ENCODE peak calls at places on chromosomes 5 and 9, in eight cellular contexts. V is brain microvascular endothelial cell, W is left ventricle myocardium inferior, X is Peyer's patch, F is stomach, A is HepG2, G is HFF-Myc, N is astrocyte. Z is an unnamed sample.

GRCh38 chr5:109374625-109375024 is 35.1 kb downstream of the PJA2 start:
- DNase-seq in V (no peak), W (no peak), X (no peak), F (no peak), A (no peak), G (no peak), N (no peak), Z (peak)

GRCh38 chr5:32708949-32709348 is 2.2 kb upstream of the NPR3 start:
- DNase-seq in V (no peak), W (no peak), X (no peak), F (no peak), A (no peak), G (no peak), N (no peak), Z (no peak)

GRCh38 chr5:124628251-124628650 is 118.2 kb downstream of the ZNF608 start:
- DNase-seq in V (no peak), W (no peak), X (no peak), F (no peak), A (no peak), G (no peak), N (no peak), Z (no peak)

GRCh38 chr5:76785493-76785892 is 33.3 kb upstream of the F2RL1 start:
- DNase-seq in V (peak), W (no peak), X (no peak), F (no peak), A (peak), G (no peak), N (peak), Z (no peak)

GRCh38 chr5:93401844-93402243 is 179.2 kb downstream of the NR2F1-AS1 start:
- DNase-seq in V (no peak), W (no peak), X (no peak), F (no peak), A (no peak), G (no peak), N (no peak), Z (no peak)

GRCh38 chr9:84357235-84357634 is 16.7 kb upstream of the SLC28A3 start:
- DNase-seq in V (peak), W (no peak), X (no peak), F (no peak), A (no peak), G (no peak), N (no peak), Z (no peak)

GRCh38 chr5:157665467-157666085 is 5.8 kb upstream of the C5orf52 start:
- DNase-seq in V (peak), W (no peak), X (no peak), F (no peak), A (peak), G (no peak), N (peak), Z (peak)

GRCh38 chr9:133982971-133983720 is 9.0 kb downstream of the VAV2 start:
- DNase-seq in V (no peak), W (peak), X (peak), F (no peak), A (no peak), G (no peak), N (no peak), Z (no peak)

GRCh38 chr5:109062669-109063068 is 315.0 kb downstream of the FER start:
- DNase-seq in V (no peak), W (no peak), X (no peak), F (no peak), A (no peak), G (no peak), N (peak), Z (peak)

GRCh38 chr9:113899205-113899604 is 23.1 kb downstream of the ZNF618 start:
- DNase-seq in V (no peak), W (no peak), X (no peak), F (no peak), A (no peak), G (no peak), N (no peak), Z (no peak)

GRCh38 chr5:94849821-94850736 is 231.6 kb downstream of the SLF1 start:
- DNase-seq in V (peak), W (no peak), X (no peak), F (no peak), A (peak), G (peak), N (peak), Z (peak)

GRCh38 chr5:164336906-164337305 is 831.5 kb downstream of the MAT2B start:
- DNase-seq in V (peak), W (no peak), X (no peak), F (no peak), A (no peak), G (no peak), N (peak), Z (peak)

GRCh38 chr9:107760469-107761242 is 271.1 kb upstream of the KLF4 start:
- DNase-seq in V (no peak), W (peak), X (no peak), F (no peak), A (no peak), G (no peak), N (no peak), Z (no peak)

GRCh38 chr5:172439785-172440480 is 14.4 kb downstream of the SH3PXD2B start:
- DNase-seq in V (no peak), W (peak), X (peak), F (no peak), A (no peak), G (no peak), N (no peak), Z (peak)

GRCh38 chr9:37037137-37037743 is 3.2 kb upstream of the PAX5 start:
- DNase-seq in V (no peak), W (no peak), X (no peak), F (no peak), A (no peak), G (no peak), N (no peak), Z (no peak)

GRCh38 chr5:96396878-96397277 is 36.2 kb downstream of the PCSK1 start:
- DNase-seq in V (no peak), W (no peak), X (no peak), F (no peak), A (no peak), G (no peak), N (no peak), Z (no peak)

GRCh38 chr5:172178301-172179031 is 9.6 kb downstream of the STK10 start:
- DNase-seq in V (no peak), W (no peak), X (no peak), F (peak), A (no peak), G (no peak), N (no peak), Z (no peak)

GRCh38 chr5:72106922-72107873 is at the start of gene MAP1B:
- DNase-seq in V (peak), W (peak), X (no peak), F (no peak), A (peak), G (no peak), N (peak), Z (peak)

GRCh38 chr5:83974151-83974822 is 253.6 kb upstream of the HAPLN1 start:
- DNase-seq in V (no peak), W (no peak), X (no peak), F (no peak), A (no peak), G (no peak), N (peak), Z (no peak)

GRCh38 chr9:9395539-9395938 is 1217.3 kb downstream of the PTPRD start:
- DNase-seq in V (no peak), W (no peak), X (no peak), F (no peak), A (no peak), G (no peak), N (no peak), Z (no peak)

GRCh38 chr5:77906806-77907205 is 130.7 kb upstream of the TBCA start:
- DNase-seq in V (no peak), W (no peak), X (no peak), F (no peak), A (no peak), G (no peak), N (peak), Z (peak)

GRCh38 chr5:137737349-137738256 is 1.7 kb upstream of the KLHL3 start:
- DNase-seq in V (peak), W (peak), X (no peak), F (peak), A (no peak), G (no peak), N (peak), Z (peak)

GRCh38 chr9:133141833-133142594 is 21.0 kb upstream of the RALGDS start:
- DNase-seq in V (no peak), W (peak), X (peak), F (peak), A (no peak), G (no peak), N (no peak), Z (no peak)

GRCh38 chr9:128411373-128412119 is 9.1 kb upstream of the CERCAM start:
- DNase-seq in V (no peak), W (no peak), X (no peak), F (no peak), A (no peak), G (no peak), N (no peak), Z (no peak)

GRCh38 chr9:100474082-100474949 is 1.4 kb downstream of the TMEFF1 start:
- DNase-seq in V (no peak), W (no peak), X (no peak), F (no peak), A (no peak), G (no peak), N (no peak), Z (no peak)

GRCh38 chr5:133050500-133050899 is 1.3 kb upstream of the HSPA4 start:
- DNase-seq in V (no peak), W (no peak), X (no peak), F (no peak), A (no peak), G (no peak), N (no peak), Z (no peak)

GRCh38 chr5:40681351-40682311 is 1.9 kb downstream of the PTGER4 start:
- DNase-seq in V (peak), W (peak), X (peak), F (peak), A (no peak), G (no peak), N (no peak), Z (peak)

GRCh38 chr9:125580701-125581286 is 126.2 kb downstream of the MAPKAP1 start:
- DNase-seq in V (no peak), W (no peak), X (no peak), F (no peak), A (no peak), G (no peak), N (no peak), Z (no peak)

GRCh38 chr9:125160750-125161149 is 17.4 kb upstream of the SCAI start:
- DNase-seq in V (no peak), W (no peak), X (no peak), F (no peak), A (no peak), G (no peak), N (no peak), Z (no peak)

GRCh38 chr5:31809037-31809910 is 170.3 kb downstream of the PDZD2 start:
- DNase-seq in V (peak), W (peak), X (peak), F (peak), A (peak), G (peak), N (peak), Z (peak)

GRCh38 chr5:29389993-29390392 is 1803.5 kb upstream of the CDH6 start:
- DNase-seq in V (no peak), W (no peak), X (no peak), F (no peak), A (no peak), G (no peak), N (no peak), Z (no peak)

GRCh38 chr9:114434878-114435311 is 47.1 kb upstream of the AKNA start:
- DNase-seq in V (peak), W (no peak), X (peak), F (no peak), A (peak), G (no peak), N (no peak), Z (peak)

GRCh38 chr5:112142769-112143270 is 276.3 kb downstream of the EPB41L4A start:
- DNase-seq in V (peak), W (no peak), X (no peak), F (no peak), A (no peak), G (no peak), N (peak), Z (peak)

GRCh38 chr5:82537646-82538306 is 259.6 kb upstream of the RPS23 start:
- DNase-seq in V (no peak), W (no peak), X (no peak), F (no peak), A (no peak), G (no peak), N (no peak), Z (no peak)

GRCh38 chr5:33475706-33476105 is 34.9 kb downstream of the TARS1 start:
- DNase-seq in V (no peak), W (no peak), X (no peak), F (no peak), A (no peak), G (no peak), N (no peak), Z (no peak)

DNA sequence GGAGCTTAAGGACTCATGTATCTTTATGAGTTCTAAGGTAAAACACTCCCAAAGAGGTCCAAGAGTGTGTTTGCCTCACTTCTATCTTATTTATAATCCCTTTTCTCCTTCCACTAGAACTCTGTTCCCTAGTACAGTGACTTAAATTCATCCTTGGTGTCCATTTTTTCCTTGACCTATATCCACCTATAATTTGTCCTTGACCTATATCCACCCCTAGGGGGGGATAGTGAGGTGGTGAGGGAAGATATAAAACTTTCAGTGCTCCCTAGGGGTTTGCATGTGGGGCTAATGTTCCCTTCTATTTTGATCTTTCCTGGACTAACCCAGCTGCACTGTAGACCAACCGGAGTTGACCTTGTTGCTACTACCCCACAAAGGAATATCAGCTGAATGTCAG is 83.5 kb upstream of the GNAQ start:
- DNase-seq in V (no peak), W (no peak), X (no peak), F (no peak), A (peak), G (no peak), N (no peak), Z (no peak)
- TF ChIP-seq CTCF in V (peak), W (peak), X (no peak), F (no peak), A (peak), G (peak), N (peak), Z (peak)

GRCh38 chr5:161850491-161850890 is 2.6 kb downstream of the GABRA1 start:
- DNase-seq in V (no peak), W (no peak), X (no peak), F (no peak), A (no peak), G (no peak), N (no peak), Z (no peak)

GRCh38 chr5:161847447-161847846 is 473 bp upstream of the GABRA1 start:
- DNase-seq in V (no peak), W (no peak), X (no peak), F (no peak), A (no peak), G (no peak), N (no peak), Z (no peak)

GRCh38 chr5:161846731-161847130 is 1.2 kb upstream of the GABRA1 start:
- DNase-seq in V (no peak), W (no peak), X (no peak), F (no peak), A (no peak), G (no peak), N (peak), Z (no peak)

GRCh38 chr5:161851691-161852299 is 3.9 kb downstream of the GABRA1 start:
- DNase-seq in V (no peak), W (no peak), X (no peak), F (no peak), A (no peak), G (no peak), N (no peak), Z (no peak)

DNA sequence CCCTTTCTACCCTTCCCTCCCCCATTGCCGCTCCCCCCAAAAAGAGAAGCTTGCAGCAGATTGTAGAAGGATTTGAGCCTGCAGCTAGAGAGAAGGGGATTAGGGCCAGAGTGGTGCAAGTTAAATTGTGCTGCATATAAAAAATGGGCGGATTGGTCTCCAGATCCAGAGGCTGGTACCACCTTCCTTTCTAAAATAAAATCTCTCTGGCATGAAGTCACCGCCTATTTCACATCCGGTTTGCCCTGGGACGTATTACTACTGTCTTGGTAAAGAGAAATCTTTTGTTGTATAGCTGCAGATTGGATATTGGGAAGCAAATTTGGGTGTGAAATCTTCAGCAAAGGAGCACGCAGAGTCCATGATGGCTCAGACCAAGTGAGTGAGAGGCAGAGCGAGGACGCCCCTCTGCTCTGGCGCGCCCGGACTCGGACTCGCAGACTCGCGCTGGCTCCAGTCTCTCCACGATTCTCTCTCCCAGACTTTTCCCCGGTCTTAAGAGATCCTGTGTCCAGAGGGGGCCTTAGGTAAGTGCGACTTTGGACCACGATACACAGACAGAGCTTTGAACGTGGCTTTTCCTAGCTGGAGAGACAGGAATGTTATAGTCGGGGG is at the start of gene GABRA1:
- DNase-seq in V (no peak), W (no peak), X (no peak), F (no peak), A (no peak), G (no peak), N (no peak), Z (no peak)
- H3K4me3 ChIP-seq in V (no peak), W (peak), X (no peak), F (peak), A (no peak), G (no peak), N (no peak), Z (no peak)

DNA sequence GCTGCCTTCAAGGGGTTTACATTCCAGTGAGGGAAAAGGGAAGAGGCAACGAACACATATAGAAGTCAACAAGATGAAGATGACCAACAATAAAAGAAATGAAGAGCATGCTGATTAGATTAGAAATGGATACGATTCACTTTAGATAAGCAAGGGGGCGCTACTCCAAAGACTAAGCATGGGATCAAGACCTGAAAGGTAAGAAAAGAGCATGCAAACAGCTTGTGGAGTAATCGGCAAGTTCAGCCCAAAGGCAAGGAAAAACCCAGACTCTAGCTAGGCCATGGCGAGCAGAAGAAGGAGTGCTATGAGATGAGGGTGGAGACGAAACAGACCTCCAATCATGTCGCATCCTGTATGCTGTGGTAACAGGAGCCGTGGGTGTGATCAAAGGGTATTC is 124.4 kb downstream of the FANCC start:
- DNase-seq in V (no peak), W (no peak), X (no peak), F (no peak), A (no peak), G (no peak), N (no peak), Z (no peak)
- TF ChIP-seq CTCF in V (peak), W (no peak), X (no peak), F (no peak), A (no peak), G (peak), N (no peak), Z (no peak)

GRCh38 chr9:111900081-111900805 is 3.6 kb downstream of the UGCG start:
- DNase-seq in V (no peak), W (no peak), X (no peak), F (no peak), A (no peak), G (no peak), N (no peak), Z (peak)
- H3K4me3 ChIP-seq in V (peak), W (peak), X (peak), F (peak), A (no peak), G (no peak), N (peak), Z (peak)

GRCh38 chr5:105877592-105877991 is 1793.1 kb downstream of the EFNA5 start:
- DNase-seq in V (no peak), W (no peak), X (no peak), F (no peak), A (no peak), G (no peak), N (no peak), Z (no peak)
- TF ChIP-seq CTCF in V (no peak), W (no peak), X (no peak), F (no peak), A (no peak), G (no peak), N (no peak), Z (no peak)

DNA sequence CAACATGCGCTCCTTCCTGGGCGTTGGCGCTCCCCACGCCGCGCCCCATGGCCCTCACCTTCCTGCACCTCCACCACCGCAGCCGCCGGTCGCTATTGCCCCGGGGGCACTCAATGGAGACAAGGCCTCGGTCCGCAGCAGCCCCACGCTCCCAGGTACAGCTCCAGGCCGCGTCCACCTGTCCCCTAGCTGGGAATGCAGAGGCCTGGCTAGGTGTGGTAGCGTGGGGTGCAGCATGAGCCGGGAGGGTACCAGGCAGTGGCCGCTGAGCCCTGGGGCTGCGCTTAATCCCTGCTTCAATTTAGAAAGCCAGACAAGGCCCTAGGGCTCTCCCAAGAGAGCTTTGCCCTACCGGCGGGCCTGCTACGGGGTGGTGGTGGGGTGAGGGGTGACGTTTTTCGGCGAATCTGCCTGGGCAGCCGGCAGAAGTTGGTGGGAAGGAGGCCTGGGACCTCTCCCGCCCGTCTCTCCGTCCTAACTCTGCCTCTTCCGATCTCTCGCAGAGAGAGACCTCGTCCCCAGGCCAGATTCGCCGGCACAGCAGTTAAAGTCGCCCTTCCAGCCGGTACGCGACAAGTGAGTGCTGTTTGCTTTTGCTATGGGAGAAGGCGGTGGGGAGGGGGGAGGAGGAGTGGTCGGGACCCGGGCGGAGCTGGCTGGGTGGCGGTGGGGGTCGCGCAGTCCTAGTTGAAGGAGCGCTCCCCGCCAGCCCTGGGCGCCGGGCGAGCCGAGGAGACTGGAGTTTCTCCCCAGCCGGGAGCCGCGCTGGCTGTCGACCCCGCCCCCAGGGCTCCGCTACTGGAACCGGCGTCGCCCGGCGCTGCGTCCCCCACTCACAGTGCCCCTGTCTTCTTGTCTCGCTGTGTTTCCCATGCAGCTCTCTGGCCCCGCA is 4.7 kb downstream of the IRX1 start:
- DNase-seq in V (no peak), W (no peak), X (no peak), F (no peak), A (no peak), G (no peak), N (peak), Z (no peak)
- H3K4me3 ChIP-seq in V (no peak), W (peak), X (no peak), F (no peak), A (no peak), G (no peak), N (peak), Z (peak)

GRCh38 chr5:53201746-53202145 is 92.2 kb upstream of the MOCS2 start:
- DNase-seq in V (no peak), W (no peak), X (no peak), F (no peak), A (peak), G (no peak), N (no peak), Z (no peak)
- TF ChIP-seq CTCF in V (peak), W (no peak), X (no peak), F (no peak), A (peak), G (peak), N (no peak), Z (no peak)

Z was measured in AG10803.